ENCODE peak calls at places on chromosome 17, in five cellular contexts. X is hepatocyte, F is fibroblast of lung, C is neural progenitor cell, D is mesendoderm. R is an unnamed sample.

GRCh38 chr17:36514856-36515255 is 19.8 kb downstream of the MYO19 start:
- DNase-seq in F (no peak), C (no peak), D (no peak), X (no peak), R (no peak)

GRCh38 chr17:49031965-49032928 is 35.1 kb downstream of the IGF2BP1 start:
- DNase-seq in X (peak), C (peak), D (peak), F (peak), R (peak)

GRCh38 chr17:76696763-76697701 is 13.7 kb downstream of the MXRA7 start:
- DNase-seq in D (no peak), X (no peak), C (no peak), F (no peak), R (no peak)

GRCh38 chr17:1171953-1172352 is 7.8 kb downstream of the ABR start:
- DNase-seq in C (no peak), F (no peak), D (no peak), X (no peak), R (no peak)

GRCh38 chr17:44317545-44317944 is 7.1 kb downstream of the SLC25A39 start:
- DNase-seq in D (no peak), X (no peak), F (no peak), C (no peak), R (no peak)

GRCh38 chr17:50963139-50963538 is 97.0 kb upstream of the TOB1 start:
- DNase-seq in X (no peak), F (peak), D (no peak), C (no peak), R (no peak)

GRCh38 chr17:57530508-57530907 is 214.6 kb downstream of the CCDC182 start:
- DNase-seq in X (no peak), F (no peak), C (no peak), D (peak), R (no peak)

GRCh38 chr17:1977583-1978395 is 47.3 kb downstream of the RTN4RL1 start:
- DNase-seq in F (no peak), C (peak), X (no peak), D (peak), R (no peak)

GRCh38 chr17:42283241-42284019 is 4.9 kb upstream of the STAT5A start:
- DNase-seq in D (no peak), X (no peak), C (no peak), F (no peak), R (no peak)

GRCh38 chr17:76196675-76197074 is 43.6 kb downstream of the RNF157 start:
- DNase-seq in C (no peak), F (peak), D (no peak), X (no peak), R (no peak)

GRCh38 chr17:74227271-74227670 is 13.9 kb downstream of the TTYH2 start:
- DNase-seq in X (no peak), C (no peak), D (no peak), F (no peak), R (no peak)

GRCh38 chr17:50693041-50693682 is 14.6 kb downstream of the ANKRD40 start:
- DNase-seq in F (peak), X (no peak), C (no peak), D (no peak), R (no peak)

GRCh38 chr17:39564201-39564828 is 43.4 kb downstream of the NEUROD2 start:
- DNase-seq in X (no peak), C (peak), D (peak), F (no peak), R (peak)

GRCh38 chr17:1399366-1399678 is 700 bp downstream of the YWHAE start:
- DNase-seq in X (peak), D (no peak), C (no peak), F (no peak), R (no peak)

GRCh38 chr17:58331815-58332719 is 3.5 kb upstream of the TSPOAP1 start:
- DNase-seq in D (no peak), X (no peak), C (no peak), F (no peak), R (peak)

GRCh38 chr17:61221597-61222471 is 177.8 kb upstream of the TBX2 start:
- DNase-seq in D (no peak), X (no peak), C (no peak), F (no peak), R (no peak)

GRCh38 chr17:31266042-31266441 is 31.0 kb downstream of the OMG start:
- DNase-seq in C (no peak), F (no peak), D (peak), X (no peak), R (peak)

GRCh38 chr17:64412944-64413381 is 22.3 kb upstream of the PECAM1 start:
- DNase-seq in F (no peak), D (peak), X (no peak), C (no peak), R (peak)

GRCh38 chr17:28384281-28385036 is 13.0 kb downstream of the SARM1 start:
- DNase-seq in F (no peak), D (no peak), C (peak), X (peak), R (no peak)

GRCh38 chr17:16486373-16487250 is 5.4 kb downstream of the LRRC75A start:
- DNase-seq in X (peak), D (peak), F (peak), C (peak), R (no peak)
- H3K27ac ChIP-seq in X (peak), D (peak), F (peak), C (no peak), R (no peak)

GRCh38 chr17:67518881-67519280 is 141.8 kb downstream of the PITPNC1 start:
- DNase-seq in C (no peak), X (no peak), F (peak), D (no peak), R (no peak)

GRCh38 chr17:67520916-67521772 is 144.1 kb downstream of the PITPNC1 start:
- DNase-seq in X (no peak), F (peak), D (no peak), C (no peak), R (no peak)

GRCh38 chr17:67520282-67520906 is 143.3 kb downstream of the PITPNC1 start:
- DNase-seq in C (no peak), F (peak), X (no peak), D (no peak), R (no peak)

GRCh38 chr17:67521773-67522069 is 144.6 kb downstream of the PITPNC1 start:
- DNase-seq in X (no peak), C (no peak), F (no peak), D (no peak), R (no peak)

GRCh38 chr17:67519801-67520251 is 142.7 kb downstream of the PITPNC1 start:
- DNase-seq in X (no peak), D (peak), C (peak), F (no peak), R (no peak)
- H3K4me2 ChIP-seq in X (no peak), D (no peak), C (peak), F (peak), R (no peak)

DNA sequence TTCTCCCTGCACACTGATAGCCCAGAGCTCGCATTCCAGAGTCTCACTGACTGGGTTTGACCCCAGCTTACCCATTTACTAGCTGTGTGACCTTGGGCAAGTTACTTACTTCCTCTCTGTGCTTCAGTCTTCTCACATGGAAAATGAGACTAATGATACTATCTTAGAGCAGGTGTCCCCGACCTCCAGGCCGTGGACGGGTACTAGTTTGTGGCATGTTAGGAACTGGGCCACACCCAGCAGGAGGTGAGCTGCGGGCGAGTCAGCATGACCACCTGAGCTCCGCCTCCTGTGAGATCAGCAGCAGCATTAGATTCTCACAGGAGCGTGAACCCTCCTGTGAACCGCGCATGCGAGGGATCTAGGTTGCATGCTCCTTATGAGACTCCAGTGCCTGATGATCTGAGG is 15.8 kb downstream of the ANKFY1 start:
- DNase-seq in D (peak), C (no peak), F (no peak), X (peak), R (no peak)
- H3K27ac ChIP-seq in D (no peak), C (no peak), F (no peak), X (peak), R (no peak)

GRCh38 chr17:20223808-20224328 is 214.7 kb downstream of the SPECC1 start:
- DNase-seq in F (no peak), C (no peak), D (peak), X (no peak), R (no peak)
- H3K4me2 ChIP-seq in F (no peak), C (no peak), D (no peak), X (no peak), R (no peak)

DNA sequence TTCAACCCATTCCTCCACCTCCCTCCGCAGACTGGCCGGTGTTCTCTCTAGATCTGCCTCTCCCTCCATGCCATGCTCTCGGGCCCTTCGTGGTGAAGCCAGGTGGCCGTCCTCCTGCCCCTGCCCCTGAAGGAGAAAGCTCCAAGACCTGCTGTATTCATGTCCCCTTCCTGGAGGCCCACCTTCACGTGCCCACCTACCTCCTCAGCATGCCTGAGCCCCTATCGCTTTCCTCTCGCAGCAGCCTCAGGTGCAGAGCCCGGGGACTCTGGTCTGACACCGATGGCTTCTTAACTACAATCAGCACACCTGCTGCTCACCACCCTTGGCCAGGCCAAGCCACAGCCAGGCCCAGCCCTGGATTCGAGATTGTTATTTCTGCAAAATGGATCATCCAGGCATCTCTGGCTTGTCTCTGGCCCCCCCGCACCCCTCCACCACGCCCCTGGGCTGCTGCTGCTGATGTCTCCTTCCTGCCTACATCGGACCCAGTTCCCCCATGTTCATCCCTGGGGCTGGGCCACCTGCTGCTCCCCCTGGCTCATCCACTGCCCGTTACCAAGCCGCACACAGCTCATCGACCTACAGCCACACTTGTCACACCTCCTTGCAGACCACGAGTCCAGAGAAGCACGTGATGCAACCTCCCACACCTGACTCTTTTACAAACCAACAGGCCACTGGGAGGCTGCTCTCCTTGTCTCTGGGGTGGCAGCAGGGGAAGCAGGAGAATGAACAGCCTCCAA is 32.5 kb upstream of the TNFRSF13B start:
- DNase-seq in X (no peak), C (no peak), F (no peak), D (no peak), R (no peak)
- H3K27ac ChIP-seq in X (no peak), C (no peak), F (no peak), D (no peak), R (no peak)

GRCh38 chr17:32558328-32558955 is 71.6 kb downstream of the CDK5R1 start:
- DNase-seq in X (no peak), F (no peak), C (no peak), D (no peak), R (peak)
- H3K4me2 ChIP-seq in X (no peak), F (no peak), C (no peak), D (no peak), R (peak)